ENCODE peak calls at places on chromosomes 13 and 19, in seven cellular contexts. C is NCI-H187; J is stomach; S is stimulated activated CD8-positive, alpha-beta memory T cell treated with anti-CD3 and anti-CD28 coated beads, Interleukin-15, amount 100 ng/mL, for 24 hours; P is brain microvascular endothelial cell; D is T-cell; K is HFF-Myc. N is an unnamed sample.

GRCh38 chr19:19101540-19101939 is 36.7 kb downstream of the TMEM161A start:
- DNase-seq in C (no peak), J (no peak), S (no peak), P (no peak), D (no peak), K (no peak), N (no peak)

GRCh38 chr19:43662487-43662886 is 7.5 kb downstream of the PLAUR start:
- DNase-seq in C (no peak), J (no peak), S (no peak), P (no peak), D (no peak), K (no peak), N (no peak)

GRCh38 chr13:78326608-78327007 is 276.7 kb downstream of the POU4F1 start:
- DNase-seq in C (no peak), J (no peak), S (no peak), P (no peak), D (no peak), K (no peak), N (no peak)

GRCh38 chr19:57830071-57830602 is at the start of gene ZNF587B:
- DNase-seq in C (no peak), J (peak), S (no peak), P (peak), D (no peak), K (peak), N (no peak)

GRCh38 chr19:55027472-55028337 is 10.4 kb downstream of the GP6 start:
- DNase-seq in C (no peak), J (no peak), S (no peak), P (no peak), D (no peak), K (no peak), N (no peak)

GRCh38 chr19:47353307-47353712 is 4.2 kb downstream of the DHX34 start:
- DNase-seq in C (no peak), J (peak), S (no peak), P (no peak), D (no peak), K (no peak), N (no peak)

GRCh38 chr13:90445179-90445578 is 902.3 kb upstream of the MIR17HG start:
- DNase-seq in C (no peak), J (no peak), S (no peak), P (peak), D (no peak), K (peak), N (no peak)

GRCh38 chr13:39779337-39780270 is 124.1 kb downstream of the COG6 start:
- DNase-seq in C (no peak), J (no peak), S (no peak), P (peak), D (peak), K (no peak), N (no peak)

GRCh38 chr19:28705008-28705407 is 507.9 kb downstream of the UQCRFS1 start:
- DNase-seq in C (no peak), J (no peak), S (no peak), P (peak), D (no peak), K (peak), N (no peak)

GRCh38 chr19:48726573-48726972 is 7.0 kb upstream of the MAMSTR start:
- DNase-seq in C (no peak), J (no peak), S (no peak), P (no peak), D (no peak), K (no peak), N (no peak)

GRCh38 chr13:84121456-84121855 is 239.2 kb upstream of the SLITRK1 start:
- DNase-seq in C (no peak), J (no peak), S (no peak), P (peak), D (no peak), K (no peak), N (no peak)

GRCh38 chr13:46602531-46602930 is 49.6 kb downstream of the LRCH1 start:
- DNase-seq in C (no peak), J (no peak), S (no peak), P (no peak), D (no peak), K (no peak), N (no peak)

GRCh38 chr19:21569497-21569870 is 64.1 kb downstream of the ZNF429 start:
- DNase-seq in C (no peak), J (no peak), S (no peak), P (no peak), D (peak), K (no peak), N (no peak)

GRCh38 chr13:79541426-79542049 is 60.6 kb downstream of the NDFIP2 start:
- DNase-seq in C (peak), J (no peak), S (no peak), P (peak), D (no peak), K (peak), N (no peak)

GRCh38 chr13:26517931-26518330 is 39.6 kb upstream of the WASF3 start:
- DNase-seq in C (no peak), J (no peak), S (no peak), P (no peak), D (no peak), K (no peak), N (no peak)

N was measured in chondrocyte.